ENCODE peak calls at places on chromosomes 4 and X, in four cellular contexts. K is K562, T is GM12878, G is GM12891. W is an unnamed sample.

GRCh38 chrX:41001327-41001726 is 83.9 kb upstream of the USP9X start:
- DNase-seq in T (no peak), G (no peak), K (no peak), W (no peak)

GRCh38 chrX:54494166-54494969 is 1.7 kb downstream of the FGD1 start:
- DNase-seq in G (no peak), K (no peak), T (no peak), W (no peak)

GRCh38 chrX:111200327-111200726 is 70.0 kb downstream of the CAPN6 start:
- DNase-seq in T (no peak), K (no peak), G (no peak), W (no peak)

GRCh38 chrX:142156567-142156966 is 48.5 kb downstream of the MAGEC2 start:
- DNase-seq in G (no peak), T (no peak), K (no peak), W (no peak)

GRCh38 chr4:141884070-141884469 is 247.7 kb downstream of the IL15 start:
- DNase-seq in G (no peak), K (no peak), T (no peak), W (no peak)

GRCh38 chr4:6852582-6852981 is 57.0 kb upstream of the TBC1D14 start:
- DNase-seq in T (no peak), K (no peak), G (no peak), W (no peak)

GRCh38 chrX:103774070-103774642 is 2.5 kb upstream of the PLP1 start:
- DNase-seq in T (no peak), G (no peak), K (no peak), W (no peak)

GRCh38 chr4:106809083-106809482 is 227.0 kb downstream of the DKK2 start:
- DNase-seq in K (no peak), T (no peak), G (no peak), W (peak; percentile 48)

GRCh38 chrX:41596586-41596985 is 92.2 kb upstream of the GPR34 start:
- DNase-seq in T (peak; percentile 52), K (no peak), G (peak; percentile 5), W (no peak)

GRCh38 chrX:30620980-30621716 is 32.1 kb upstream of the GK start:
- DNase-seq in T (no peak), G (no peak), K (no peak), W (no peak)

GRCh38 chr4:33078145-33078544 is 2358.0 kb downstream of the PCDH7 start:
- DNase-seq in G (no peak), T (no peak), K (no peak), W (no peak)

GRCh38 chrX:42496239-42496638 is 281.7 kb downstream of the PPP1R2C start:
- DNase-seq in G (no peak), T (no peak), K (no peak), W (no peak)

GRCh38 chr4:7759221-7759620 is 180.4 kb downstream of the AFAP1 start:
- DNase-seq in G (peak; percentile 42), T (no peak), K (no peak), W (no peak)

GRCh38 chr4:146485968-146486367 is 35.8 kb downstream of the SLC10A7 start:
- DNase-seq in K (no peak), G (no peak), T (no peak), W (no peak)

GRCh38 chr4:66164869-66165268 is 494.6 kb upstream of the EPHA5 start:
- DNase-seq in G (no peak), T (no peak), K (no peak), W (no peak)

GRCh38 chr4:147580396-147580795 is 36.8 kb upstream of the TMEM184C start:
- DNase-seq in K (no peak), G (no peak), T (no peak), W (no peak)

GRCh38 chr4:124804584-124804983 is 92.1 kb upstream of the ANKRD50 start:
- DNase-seq in K (no peak), T (no peak), G (no peak), W (no peak)

GRCh38 chr4:30856795-30857564 is 136.8 kb downstream of the PCDH7 start:
- DNase-seq in K (no peak), T (no peak), G (no peak), W (no peak)

GRCh38 chrX:69362354-69362753 is 141.8 kb upstream of the NALF2 start:
- DNase-seq in G (no peak), T (no peak), K (no peak), W (no peak)

GRCh38 chr4:72899214-72899613 is 170.3 kb downstream of the COX18 start:
- DNase-seq in K (no peak), T (no peak), G (no peak), W (no peak)

GRCh38 chr4:19486400-19486799 is 765.3 kb upstream of the SLIT2 start:
- DNase-seq in T (no peak), G (no peak), K (no peak), W (no peak)

GRCh38 chrX:13088155-13088485 is 43.7 kb upstream of the FAM9C start:
- DNase-seq in G (no peak), K (no peak), T (no peak), W (no peak)

GRCh38 chrX:13084611-13085010 is 40.2 kb upstream of the FAM9C start:
- DNase-seq in T (no peak), G (no peak), K (no peak), W (no peak)

GRCh38 chrX:13086076-13086475 is 41.7 kb upstream of the FAM9C start:
- DNase-seq in G (no peak), T (no peak), K (no peak), W (no peak)

GRCh38 chrX:13085533-13085932 is 41.1 kb upstream of the FAM9C start:
- DNase-seq in T (peak; percentile 74), G (no peak), K (no peak), W (no peak)

DNA sequence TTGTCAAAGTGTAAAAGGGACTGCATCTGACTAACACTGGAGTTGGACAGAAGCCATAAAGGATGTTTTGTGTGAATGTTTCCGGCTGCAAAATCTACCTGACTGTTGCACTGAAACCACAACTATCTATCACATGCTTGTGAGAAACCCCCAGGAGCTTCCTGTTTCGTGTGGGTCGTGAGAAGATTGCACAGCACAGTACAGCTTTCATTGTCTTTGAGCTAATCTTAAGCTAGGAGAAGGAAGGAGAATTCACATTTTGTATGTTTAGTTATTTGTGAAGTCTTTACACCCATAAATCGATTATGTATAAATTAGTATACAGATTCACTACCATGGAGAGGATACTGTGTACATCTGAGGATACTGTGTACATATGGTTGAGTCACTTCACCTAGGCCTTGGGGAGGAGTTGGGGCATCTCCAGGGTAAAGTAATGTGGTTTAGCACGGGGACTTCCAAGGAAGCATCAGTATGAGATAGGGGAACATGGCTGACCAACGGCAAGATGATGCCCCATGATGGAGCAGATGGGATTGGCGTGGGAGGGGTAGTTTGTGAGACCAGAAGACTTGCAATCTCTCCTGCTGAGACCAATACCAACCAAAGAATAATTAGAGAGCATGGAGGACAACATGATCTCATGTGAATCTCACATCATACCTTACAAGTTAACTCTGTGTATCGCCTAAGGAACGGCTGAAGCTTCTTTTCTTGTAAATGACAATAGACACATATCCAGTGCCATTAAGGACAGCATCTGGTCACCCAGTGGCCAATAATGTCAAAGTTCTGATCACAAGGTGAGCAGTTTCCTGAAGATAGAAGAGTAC is 43.1 kb upstream of the FAM9C start:
- DNase-seq in K (no peak), T (peak; percentile 99), G (no peak), W (peak; percentile 93)
- TF ChIP-seq SPI1 in K (no peak), T (peak; percentile 46), G (peak; percentile 23), W (no peak)

GRCh38 chr4:38570647-38571326 is 93.2 kb upstream of the KLF3 start:
- DNase-seq in T (no peak), K (no peak), G (no peak), W (no peak)

GRCh38 chr4:38577482-38577881 is 86.5 kb upstream of the KLF3 start:
- DNase-seq in G (no peak), T (no peak), K (no peak), W (no peak)

GRCh38 chr4:38576767-38577166 is 87.2 kb upstream of the KLF3 start:
- DNase-seq in T (no peak), K (no peak), G (no peak), W (no peak)

GRCh38 chr4:38572798-38573197 is 91.2 kb upstream of the KLF3 start:
- DNase-seq in T (no peak), G (no peak), K (no peak), W (no peak)

DNA sequence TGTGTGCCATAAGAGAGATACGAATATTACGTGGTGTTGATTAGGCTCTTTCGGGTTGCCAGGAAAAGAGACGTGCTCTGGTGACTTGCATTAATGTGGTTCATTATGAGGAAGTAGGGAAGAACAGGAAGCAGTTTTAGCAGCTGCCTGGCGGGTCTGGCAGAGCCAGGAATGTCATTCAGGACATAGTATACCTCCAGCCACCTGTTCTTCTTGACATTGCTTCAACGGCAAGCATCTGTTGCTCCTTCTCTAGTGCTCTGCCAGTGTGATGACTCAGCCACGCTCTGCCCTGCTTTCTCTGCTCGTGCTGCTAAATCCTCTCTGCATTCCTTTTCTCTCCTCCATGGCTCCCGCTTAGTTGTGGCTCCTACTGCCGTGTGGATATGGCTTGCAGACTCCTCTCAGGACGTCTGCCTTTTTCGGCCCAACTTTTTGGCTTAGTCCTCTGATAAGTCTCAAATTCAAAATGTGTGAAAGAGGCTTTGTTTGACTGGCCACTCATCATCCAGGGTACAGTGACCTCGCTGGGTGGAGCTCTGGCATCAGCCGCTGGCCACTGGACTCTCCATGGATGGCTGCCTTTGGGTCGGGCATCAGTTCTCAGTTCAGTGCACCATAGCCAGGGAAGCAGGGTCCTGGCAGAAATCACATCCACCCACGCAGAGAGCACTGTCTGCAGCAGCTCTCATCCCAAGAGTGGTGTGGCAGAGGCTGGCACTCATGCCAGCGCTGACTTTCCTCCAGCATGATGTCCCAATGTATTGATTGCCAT is 89.3 kb upstream of the KLF3 start:
- DNase-seq in K (no peak), T (no peak), G (no peak), W (peak; percentile 52)
- TF ChIP-seq SPI1 in K (no peak), T (no peak), G (no peak), W (peak; percentile 50)

DNA sequence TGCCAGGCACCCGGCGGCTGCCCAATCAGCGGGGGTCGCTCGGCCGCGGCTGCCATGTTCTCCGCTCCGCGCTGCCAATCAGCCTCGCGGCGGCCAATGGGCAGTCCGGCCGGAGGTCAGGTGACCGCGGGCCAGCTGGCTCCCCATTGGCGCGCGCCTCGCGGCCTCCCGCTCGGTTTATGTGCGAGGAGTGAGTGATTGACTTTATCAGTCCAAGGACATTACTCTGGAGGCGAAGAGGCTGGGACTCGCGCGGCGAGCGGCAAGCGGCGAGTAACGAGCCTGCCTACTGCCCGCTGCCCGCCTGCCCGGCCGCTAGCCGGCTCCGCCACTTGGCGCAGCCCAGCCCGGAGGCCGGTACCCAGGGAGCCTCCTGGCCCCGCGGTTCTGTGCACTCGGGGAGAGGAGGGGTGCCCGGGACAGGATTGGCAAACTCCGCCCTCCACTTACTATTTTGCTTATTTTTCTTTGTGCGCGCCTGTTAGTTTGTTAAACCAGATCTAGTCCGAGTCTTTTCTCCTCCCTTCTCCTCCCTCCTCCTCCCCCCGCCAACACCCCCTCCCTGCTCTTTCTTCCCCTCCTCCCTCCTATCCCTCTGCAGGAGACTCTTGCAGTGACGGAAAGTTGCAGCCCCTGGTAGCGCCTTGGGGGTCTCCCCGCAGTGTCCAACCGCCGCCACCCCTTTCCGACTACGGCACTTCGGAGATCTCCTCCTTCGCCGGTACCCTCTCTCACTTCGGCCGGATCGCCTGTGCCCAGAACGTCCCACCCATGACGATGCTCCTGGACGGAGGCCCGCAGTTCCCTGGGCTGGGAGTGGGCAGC is at the start of gene ZIC3:
- DNase-seq in K (no peak), T (no peak), G (no peak), W (no peak)
- TF ChIP-seq SPI1 in K (no peak), T (no peak), G (no peak), W (no peak)

DNA sequence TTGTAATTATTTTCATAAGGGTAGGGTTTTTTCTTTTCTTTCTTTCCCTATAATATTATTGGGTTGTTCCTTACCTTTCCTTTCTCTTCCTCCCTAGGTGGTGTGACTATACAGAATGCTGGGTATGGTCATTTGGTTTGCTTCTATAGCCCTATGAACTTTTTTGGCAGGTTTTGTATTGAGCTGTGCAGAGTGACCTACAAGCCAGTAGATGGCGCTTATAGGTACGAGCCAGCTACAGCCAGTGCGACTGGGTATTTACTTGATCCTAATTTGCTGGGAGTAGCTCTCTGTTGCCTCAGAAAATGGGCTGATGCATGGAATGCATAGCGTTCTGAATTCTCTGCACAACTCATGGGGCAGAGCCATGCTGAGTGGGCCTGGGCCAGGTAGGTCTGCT is 423.3 kb downstream of the MAGEE1 start:
- DNase-seq in T (no peak), G (no peak), K (no peak), W (no peak)
- TF ChIP-seq SPI1 in T (no peak), G (no peak), K (no peak), W (no peak)

W was measured in HL-60.